ENCODE peak calls at places on chromosome 12, in seven cellular contexts. W is CD8-positive, alpha-beta T cell; N is lower lobe of right lung; O is BE2C; L is lung; G is tibial nerve; P is cardiac muscle cell. K is an unnamed sample.

GRCh38 chr12:122934722-122935121 is 31.5 kb downstream of the ABCB9 start:
- DNase-seq in W (no peak), N (no peak), O (no peak), L (no peak), G (no peak), P (no peak), K (no peak)

GRCh38 chr12:14258468-14258947 is 107.0 kb upstream of the ATF7IP start:
- DNase-seq in W (no peak), N (no peak), O (peak; percentile 38), L (peak; percentile 30), G (no peak), P (peak; percentile 28), K (no peak)

GRCh38 chr12:19066471-19067001 is 63.0 kb upstream of the PLEKHA5 start:
- DNase-seq in W (no peak), N (no peak), O (peak; percentile 7), L (no peak), G (no peak), P (no peak), K (no peak)

GRCh38 chr12:11228268-11228879 is 41.1 kb downstream of the PRB3 start:
- DNase-seq in W (no peak), N (no peak), O (peak; percentile 48), L (peak; percentile 29), G (no peak), P (peak; percentile 76), K (no peak)

GRCh38 chr12:6229224-6229748 is 29.1 kb downstream of the CD9 start:
- DNase-seq in W (no peak), N (peak; percentile 65), O (no peak), L (no peak), G (peak; percentile 45), P (no peak), K (no peak)

GRCh38 chr12:53974084-53975018 is at the start of gene HOTAIR:
- DNase-seq in W (no peak), N (no peak), O (peak; percentile 58), L (no peak), G (no peak), P (no peak), K (no peak)

GRCh38 chr12:100555722-100556121 is 17.8 kb upstream of the GAS2L3 start:
- DNase-seq in W (no peak), N (no peak), O (no peak), L (no peak), G (peak; percentile 62), P (no peak), K (no peak)

GRCh38 chr12:97159397-97159796 is 252.3 kb downstream of the NEDD1 start:
- DNase-seq in W (no peak), N (no peak), O (no peak), L (no peak), G (no peak), P (no peak), K (no peak)

GRCh38 chr12:93297032-93297431 is 80.7 kb upstream of the NUDT4 start:
- DNase-seq in W (no peak), N (no peak), O (no peak), L (no peak), G (no peak), P (no peak), K (no peak)

GRCh38 chr12:108495054-108495453 is 20.0 kb upstream of the FICD start:
- DNase-seq in W (no peak), N (no peak), O (peak; percentile 72), L (no peak), G (no peak), P (peak; percentile 15), K (no peak)

GRCh38 chr12:90203556-90203955 is 494.9 kb upstream of the ATP2B1 start:
- DNase-seq in W (no peak), N (no peak), O (no peak), L (no peak), G (no peak), P (no peak), K (no peak)
- H3K9me3 ChIP-seq in W (no peaks in the 10 kb centered on the region), N (no peaks in the 10 kb centered on the region), O (no peaks in the 10 kb centered on the region), L (no peaks in the 10 kb centered on the region), G (no peaks in the 10 kb centered on the region), P (no peaks in the 10 kb centered on the region), K (no peaks in the 10 kb centered on the region)

GRCh38 chr12:131828671-131829350 is 618 bp downstream of the MMP17 start:
- DNase-seq in W (no peak), N (no peak), O (peak; percentile 35), L (no peak), G (no peak), P (peak; percentile 21), K (no peak)
- TF ChIP-seq CTCF in W (no peak), N (no peak), O (no peak), L (no peak), G (no peak), P (no peak), K (no peak)

DNA sequence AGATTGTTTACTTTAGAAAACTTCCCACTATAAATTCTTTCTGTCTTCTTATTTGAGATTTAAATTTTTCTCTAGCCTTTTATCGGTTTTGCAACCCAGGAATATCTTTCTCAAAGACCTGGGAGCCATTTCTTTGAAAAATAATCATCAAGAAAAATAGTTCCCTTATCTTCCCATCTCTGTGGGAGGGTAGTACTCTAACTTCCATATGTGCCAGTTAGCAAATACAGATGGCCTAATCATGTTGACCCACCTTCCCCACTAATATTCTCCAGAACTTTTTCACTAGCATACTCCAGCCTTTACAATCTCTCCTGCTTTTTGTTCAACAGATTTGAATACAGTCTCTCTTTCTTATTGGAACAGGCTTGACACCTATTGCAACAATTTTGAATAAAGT is 27.3 kb upstream of the KLRB1 start:
- DNase-seq in W (no peak), N (no peak), O (no peak), L (no peak), G (no peak), P (no peak), K (no peak)
- H3K36me3 ChIP-seq in W (no peaks in the 10 kb centered on the region), N (no peaks in the 10 kb centered on the region), O (no peaks in the 10 kb centered on the region), L (no peaks in the 10 kb centered on the region), G (no peaks in the 10 kb centered on the region), P (no peaks in the 10 kb centered on the region), K (no peaks in the 10 kb centered on the region)

GRCh38 chr12:133130038-133130807 is at the start of the genes ZNF10 and ZNF891:
- DNase-seq in W (peak; percentile 96), N (peak; percentile 97), O (peak; percentile 98), L (peak; percentile 96), G (peak; percentile 93), P (peak; percentile 98), K (peak; percentile 78)

GRCh38 chr12:133129368-133130037 is 571 bp downstream of the ZNF891 start:
- DNase-seq in W (no peak), N (no peak), O (no peak), L (no peak), G (no peak), P (peak; percentile 0), K (no peak)

GRCh38 chr12:133135747-133136146 is 5.3 kb downstream of the ZNF10 start:
- DNase-seq in W (no peak), N (no peak), O (no peak), L (no peak), G (no peak), P (no peak), K (no peak)

GRCh38 chr12:133130808-133131128 is 341 bp downstream of the ZNF10 start:
- DNase-seq in W (peak; percentile 43), N (peak; percentile 65), O (peak; percentile 28), L (peak; percentile 31), G (peak; percentile 43), P (peak; percentile 45), K (peak; percentile 9)
- H3K9me3 ChIP-seq in W (peaks cover 21% of the 10 kb centered on the region), N (peaks cover 65% of the 10 kb centered on the region), O (peaks cover 6% of the 10 kb centered on the region), L (peaks cover 24% of the 10 kb centered on the region), G (no peaks in the 10 kb centered on the region), P (no peaks in the 10 kb centered on the region), K (peaks cover 81% of the 10 kb centered on the region)

GRCh38 chr12:85951823-85952222 is 77.7 kb downstream of the NTS start:
- DNase-seq in W (no peak), N (no peak), O (no peak), L (no peak), G (no peak), P (no peak), K (no peak)
- TF ChIP-seq CTCF in W (no peak), N (peak; percentile 20), O (peak; percentile 45), L (no peak), G (no peak), P (peak; percentile 43), K (peak; percentile 10)

GRCh38 chr12:13080276-13080675 is 23.2 kb downstream of the GSG1 start:
- DNase-seq in W (no peak), N (no peak), O (no peak), L (no peak), G (no peak), P (no peak), K (no peak)
- H3K36me3 ChIP-seq in W (no peaks in the 10 kb centered on the region), N (peaks cover 6% of the 10 kb centered on the region), O (no peaks in the 10 kb centered on the region), L (peaks cover 6% of the 10 kb centered on the region), G (peaks cover 64% of the 10 kb centered on the region), P (no peaks in the 10 kb centered on the region), K (peaks cover 15% of the 10 kb centered on the region)

GRCh38 chr12:133233993-133234564 is 1.6 kb downstream of the ANHX start:
- DNase-seq in W (no peak), N (no peak), O (no peak), L (peak; percentile 24), G (no peak), P (no peak), K (no peak)

GRCh38 chr12:133235401-133236112 is at the start of gene ANHX:
- DNase-seq in W (no peak), N (no peak), O (no peak), L (peak; percentile 17), G (no peak), P (no peak), K (no peak)

GRCh38 chr12:133236556-133236955 is 879 bp upstream of the ANHX start:
- DNase-seq in W (no peak), N (no peak), O (no peak), L (peak; percentile 19), G (no peak), P (no peak), K (no peak)

GRCh38 chr12:133236144-133236543 is 467 bp upstream of the ANHX start:
- DNase-seq in W (no peak), N (no peak), O (no peak), L (peak; percentile 9), G (no peak), P (no peak), K (no peak)

GRCh38 chr12:133234971-133235370 is 706 bp downstream of the ANHX start:
- DNase-seq in W (no peak), N (no peak), O (no peak), L (peak; percentile 18), G (no peak), P (no peak), K (no peak)
- H3K9me3 ChIP-seq in W (no peaks in the 10 kb centered on the region), N (peaks cover 4% of the 10 kb centered on the region), O (peaks cover 2% of the 10 kb centered on the region), L (peaks cover 29% of the 10 kb centered on the region), G (no peaks in the 10 kb centered on the region), P (no peaks in the 10 kb centered on the region), K (peaks cover 8% of the 10 kb centered on the region)

DNA sequence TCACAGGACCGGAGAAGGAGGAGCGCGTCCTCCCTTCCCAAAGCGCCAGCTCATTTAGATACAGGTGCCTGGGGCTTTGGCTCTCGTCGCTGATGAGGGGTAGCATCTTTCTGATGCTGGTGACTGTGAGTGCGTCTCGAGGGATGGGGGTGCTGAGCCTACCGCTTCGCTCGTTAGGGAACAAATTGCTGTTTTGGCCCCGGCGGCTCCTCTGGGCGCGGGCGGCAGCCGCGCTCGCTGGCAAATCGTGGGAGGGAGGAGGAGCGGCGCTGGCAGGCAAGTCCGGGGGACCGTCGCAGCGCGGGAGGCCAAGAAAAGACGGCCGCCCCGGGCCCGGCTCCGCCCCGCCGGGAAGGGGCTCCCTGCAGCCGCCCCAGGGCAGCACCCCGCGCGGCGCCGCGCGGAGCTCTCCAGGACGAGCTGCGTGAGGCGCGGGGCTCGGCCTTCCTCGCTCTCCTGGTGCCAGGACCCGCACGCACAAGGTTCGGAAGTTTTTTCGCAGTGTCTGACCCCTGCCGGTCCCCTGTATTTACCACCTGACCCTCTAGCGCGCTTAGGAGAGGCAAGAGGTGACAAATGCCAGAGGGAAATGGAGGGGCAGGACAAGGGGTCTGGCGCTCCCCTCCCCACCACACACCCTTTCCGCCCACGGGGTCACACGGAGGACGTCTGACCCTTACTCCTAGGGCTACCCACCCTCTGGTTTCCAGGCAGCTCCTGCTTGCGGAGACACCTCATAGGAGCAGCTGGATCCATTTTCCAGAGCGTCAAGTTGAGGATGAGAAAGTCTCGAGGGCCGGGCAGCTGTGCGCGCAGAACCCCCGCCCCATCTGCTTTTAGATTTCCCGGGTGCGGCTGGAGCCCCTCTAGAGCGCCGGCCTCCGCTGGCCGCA is 875 bp upstream of the KCNH3 start:
- DNase-seq in W (no peak), N (no peak), O (no peak), L (no peak), G (no peak), P (peak; percentile 53), K (no peak)
- TF ChIP-seq CTCF in W (no peak), N (no peak), O (peak; percentile 22), L (no peak), G (no peak), P (no peak), K (no peak)